ENCODE peak calls at places on chromosome 12, in six cellular contexts. M, J, O, X, I and B are unnamed samples.

GRCh38 chr12:49902399-49903350 is 1.0 kb downstream of the FAIM2 start:
- DNase-seq in J (no peak), X (peak; percentile 72), I (no peak), M (peak; percentile 62), O (no peak), B (no peak)

GRCh38 chr12:79527498-79527897 is 163.3 kb downstream of the PAWR start:
- DNase-seq in O (no peak), J (no peak), I (peak; percentile 76), X (no peak), M (no peak), B (no peak)

GRCh38 chr12:110355080-110355479 is 48.4 kb downstream of the ANAPC7 start:
- DNase-seq in O (no peak), X (peak; percentile 61), M (peak; percentile 48), I (peak; percentile 55), J (no peak), B (no peak)

GRCh38 chr12:71164877-71165197 is 7.0 kb upstream of the TSPAN8 start:
- DNase-seq in O (no peak), X (no peak), J (no peak), I (peak; percentile 47), M (no peak), B (no peak)

GRCh38 chr12:118357327-118358007 is 15.2 kb downstream of the TAOK3 start:
- DNase-seq in X (peak; percentile 63), O (peak; percentile 62), J (peak; percentile 27), I (no peak), M (peak; percentile 42), B (no peak)

GRCh38 chr12:28034271-28034670 is 61.7 kb upstream of the PTHLH start:
- DNase-seq in J (no peak), X (no peak), M (no peak), O (no peak), I (no peak), B (no peak)

GRCh38 chr12:30308010-30308717 is 387.5 kb downstream of the IPO8 start:
- DNase-seq in J (no peak), O (no peak), M (no peak), I (no peak), X (no peak), B (no peak)

GRCh38 chr12:31369712-31370521 is 44.0 kb upstream of the SINHCAF start:
- DNase-seq in M (no peak), I (peak; percentile 24), J (no peak), X (no peak), O (no peak), B (no peak)

GRCh38 chr12:52122904-52123303 is 43.4 kb downstream of the SMIM41 start:
- DNase-seq in X (no peak), I (no peak), O (no peak), J (no peak), M (no peak), B (no peak)

GRCh38 chr12:6074979-6075585 is 49.4 kb downstream of the VWF start:
- DNase-seq in X (no peak), M (no peak), I (no peak), O (no peak), J (no peak), B (peak; percentile 35)

GRCh38 chr12:120367252-120367923 is 1.6 kb downstream of the MSI1 start:
- DNase-seq in J (no peak), M (peak; percentile 70), O (no peak), I (no peak), X (peak; percentile 54), B (no peak)

GRCh38 chr12:120369476-120370342 is 745 bp upstream of the MSI1 start:
- DNase-seq in M (no peak), O (no peak), I (no peak), J (no peak), X (no peak), B (no peak)

GRCh38 chr12:120367924-120368788 is 808 bp downstream of the MSI1 start:
- DNase-seq in M (peak; percentile 68), I (no peak), X (peak; percentile 61), O (no peak), J (no peak), B (no peak)

GRCh38 chr12:120370343-120371243 is 1.6 kb upstream of the MSI1 start:
- DNase-seq in I (no peak), X (no peak), O (no peak), M (no peak), J (no peak), B (no peak)

GRCh38 chr12:120368789-120369475 is at the start of gene MSI1:
- DNase-seq in I (no peak), X (peak; percentile 65), M (peak; percentile 93), J (no peak), O (no peak), B (no peak)
- TF ChIP-seq TAF1 in I (no peak), X (no peak), M (no peak), J (no peak), O (no peak), B (no peak)

GRCh38 chr12:46430340-46430948 is 57.9 kb upstream of the SLC38A2 start:
- DNase-seq in J (no peak), I (peak; percentile 95), M (no peak), X (peak; percentile 24), O (peak; percentile 64), B (no peak)
- TF ChIP-seq POLR2AphosphoS5 in J (no peak), I (no peak), M (peak; percentile 80), X (no peak), O (no peak), B (no peak)

GRCh38 chr12:70040141-70040540 is 203.1 kb upstream of the CNOT2 start:
- DNase-seq in I (no peak), X (no peak), O (no peak), J (no peak), M (no peak), B (no peak)
- TF ChIP-seq TAF1 in I (no peak), X (no peak), O (no peak), J (no peak), M (no peak), B (no peak)

GRCh38 chr12:76274699-76275098 is 73.5 kb downstream of the BBS10 start:
- DNase-seq in O (no peak), M (no peak), X (no peak), J (no peak), I (no peak), B (no peak)

GRCh38 chr12:76275511-76276093 is 72.6 kb downstream of the BBS10 start:
- DNase-seq in J (no peak), I (no peak), M (no peak), X (no peak), O (no peak), B (no peak)

GRCh38 chr12:76268267-76268666 is 79.9 kb downstream of the BBS10 start:
- DNase-seq in M (no peak), J (no peak), O (no peak), I (no peak), X (no peak), B (no peak)

GRCh38 chr12:76270657-76271358 is 77.4 kb downstream of the BBS10 start:
- DNase-seq in J (no peak), I (no peak), X (no peak), M (no peak), O (no peak), B (no peak)

DNA sequence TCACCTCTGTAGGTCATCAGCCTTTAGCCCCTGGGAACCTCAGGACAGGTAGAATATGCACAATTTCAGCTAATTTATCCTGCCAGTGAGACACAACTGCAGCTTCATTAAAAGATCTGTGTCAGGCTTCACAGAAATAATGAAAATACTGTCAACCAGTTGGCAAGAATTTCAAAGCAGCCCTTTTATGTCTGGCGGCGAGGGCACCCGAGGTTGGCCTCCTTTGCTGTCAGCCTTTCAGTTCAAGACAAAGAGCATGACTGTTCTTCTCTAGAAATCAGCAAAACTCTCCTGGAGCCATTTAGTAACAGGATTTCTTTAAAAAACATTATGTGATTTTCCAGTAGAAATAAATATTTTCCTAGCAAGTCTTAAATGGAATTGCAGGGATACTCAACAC is 75.9 kb downstream of the BBS10 start:
- DNase-seq in M (no peak), O (no peak), I (peak; percentile 3), X (no peak), J (no peak), B (no peak)
- TF ChIP-seq POLR2AphosphoS5 in M (no peak), O (no peak), I (no peak), X (no peak), J (no peak), B (no peak)